ENCODE peak calls at places on chromosomes 6 and 20, in four cellular contexts. P, L, V and X are unnamed samples.

GRCh38 chr6:97282238-97282725 is 734 bp downstream of the MMS22L start:
- DNase-seq in P (peak), L (no peak), V (no peak), X (no peak)

GRCh38 chr20:48822879-48823385 is 4.9 kb downstream of the PREX1 start:
- DNase-seq in P (no peak), L (no peak), V (no peak), X (no peak)

GRCh38 chr6:111800468-111800760 is 72.8 kb downstream of the FYN start:
- DNase-seq in P (no peak), L (no peak), V (no peak), X (no peak)

GRCh38 chr6:75213732-75214131 is 7.9 kb upstream of the COL12A1 start:
- DNase-seq in P (no peak), L (no peak), V (no peak), X (no peak)

GRCh38 chr6:139679516-139680179 is 305.2 kb upstream of the CITED2 start:
- DNase-seq in P (no peak), L (no peak), V (peak), X (no peak)

GRCh38 chr20:7775072-7775471 is 165.2 kb downstream of the HAO1 start:
- DNase-seq in P (no peak), L (no peak), V (peak), X (no peak)

GRCh38 chr6:156840606-156841005 is 63.4 kb downstream of the ARID1B start:
- DNase-seq in P (no peak), L (no peak), V (no peak), X (no peak)

GRCh38 chr6:167647333-167647732 is 179.4 kb upstream of the AFDN start:
- DNase-seq in P (no peak), L (no peak), V (no peak), X (no peak)

GRCh38 chr6:42407379-42407778 is 44.3 kb downstream of the TRERF1 start:
- DNase-seq in P (no peak), L (no peak), V (peak), X (peak)

GRCh38 chr20:4038047-4038459 is 22.7 kb upstream of the RNF24 start:
- DNase-seq in P (peak), L (peak), V (peak), X (peak)

GRCh38 chr20:48682529-48683385 is 145.0 kb downstream of the PREX1 start:
- DNase-seq in P (peak), L (peak), V (peak), X (peak)

GRCh38 chr20:41935259-41935791 is 317.1 kb upstream of the CHD6 start:
- DNase-seq in P (no peak), L (no peak), V (no peak), X (no peak)

GRCh38 chr6:146925846-146926245 is 278.4 kb upstream of the STXBP5 start:
- DNase-seq in P (no peak), L (no peak), V (no peak), X (no peak)

GRCh38 chr6:24950210-24950941 is 14.6 kb upstream of the RIPOR2 start:
- DNase-seq in P (no peak), L (no peak), V (no peak), X (no peak)

GRCh38 chr6:154404791-154405400 is 48.3 kb upstream of the IPCEF1 start:
- DNase-seq in P (no peak), L (no peak), V (peak), X (no peak)

GRCh38 chr6:109834595-109835437 is 143.3 kb upstream of the GPR6 start:
- DNase-seq in P (peak), L (no peak), V (no peak), X (peak)